ENCODE peak calls at places on chromosomes 2 and 18, in four cellular contexts. U is trophoblast cell, H is mesenchymal stem cell, L is H1. F is an unnamed sample.

GRCh38 chr18:78906066-78906465 is 73.6 kb upstream of the SALL3 start:
- DNase-seq in U (no peak), H (no peak), L (no peak), F (no peak)

GRCh38 chr2:72851333-72851732 is 25.5 kb upstream of the EXOC6B start:
- DNase-seq in U (peak; percentile 84), H (no peak), L (no peak), F (no peak)

GRCh38 chr2:128591022-128591840 is 272.6 kb upstream of the HS6ST1 start:
- DNase-seq in U (no peak), H (no peak), L (no peak), F (no peak)

GRCh38 chr2:173414823-173415322 is 60.2 kb downstream of the CDCA7 start:
- DNase-seq in U (no peak), H (peak; percentile 50), L (no peak), F (no peak)

GRCh38 chr2:193929131-193929530 is 1727.9 kb upstream of the SLC39A10 start:
- DNase-seq in U (no peak), H (no peak), L (no peak), F (no peak)

GRCh38 chr2:65539633-65540032 is 107.2 kb upstream of the SPRED2 start:
- DNase-seq in U (no peak), H (no peak), L (no peak), F (no peak)

GRCh38 chr2:36672199-36672598 is 24.3 kb upstream of the VIT start:
- DNase-seq in U (no peak), H (peak; percentile 52), L (no peak), F (peak; percentile 8)

GRCh38 chr2:75140288-75140687 is 59.0 kb downstream of the TACR1 start:
- DNase-seq in U (no peak), H (peak; percentile 28), L (no peak), F (no peak)

GRCh38 chr2:215027775-215028174 is 110.7 kb downstream of the ABCA12 start:
- DNase-seq in U (no peak), H (no peak), L (no peak), F (no peak)

GRCh38 chr2:86238354-86238753 is 39.1 kb downstream of the MRPL35 start:
- DNase-seq in U (no peak), H (no peak), L (no peak), F (no peak)

GRCh38 chr2:241859017-241859435 is 332 bp upstream of the PDCD1 start:
- DNase-seq in U (no peak), H (no peak), L (no peak), F (no peak)

GRCh38 chr2:237207641-237208040 is 122.0 kb downstream of the COPS8 start:
- DNase-seq in U (no peak), H (peak; percentile 66), L (no peak), F (no peak)

GRCh38 chr18:46939337-46939963 is 22.0 kb downstream of the KATNAL2 start:
- DNase-seq in U (no peak), H (peak; percentile 91), L (no peak), F (no peak)

GRCh38 chr2:167140767-167141166 is 252.5 kb downstream of the XIRP2 start:
- DNase-seq in U (no peak), H (peak; percentile 88), L (peak; percentile 2), F (no peak)

GRCh38 chr2:222318026-222318711 is 19.4 kb upstream of the PAX3 start:
- DNase-seq in U (peak; percentile 88), H (peak; percentile 74), L (no peak), F (no peak)

GRCh38 chr2:59237311-59237710 is 996.2 kb upstream of the FANCL start:
- DNase-seq in U (no peak), H (no peak), L (no peak), F (no peak)

GRCh38 chr2:200810252-200810650 is 1.5 kb upstream of the BZW1 start:
- DNase-seq in U (no peak), H (peak; percentile 72), L (no peak), F (no peak)

GRCh38 chr2:16553222-16553621 is 112.4 kb downstream of the CYRIA start:
- DNase-seq in U (peak; percentile 7), H (peak; percentile 60), L (no peak), F (peak; percentile 31)

GRCh38 chr18:59685501-59685900 is 11.7 kb downstream of the CCBE1 start:
- DNase-seq in U (no peak), H (no peak), L (no peak), F (no peak)

GRCh38 chr18:68679531-68679930 is 35.4 kb downstream of the TMX3 start:
- DNase-seq in U (no peak), H (peak; percentile 54), L (no peak), F (no peak)

GRCh38 chr18:65610939-65611338 is 139.9 kb upstream of the CDH7 start:
- DNase-seq in U (no peak), H (no peak), L (peak; percentile 33), F (peak; percentile 11)

GRCh38 chr2:69159988-69160387 is 147.0 kb downstream of the ANTXR1 start:
- DNase-seq in U (peak; percentile 86), H (no peak), L (peak; percentile 44), F (no peak)

GRCh38 chr2:177553176-177553909 is 160.8 kb downstream of the AGPS start:
- DNase-seq in U (no peak), H (peak; percentile 42), L (no peak), F (no peak)

GRCh38 chr18:79393181-79393598 is 2.5 kb upstream of the NFATC1 start:
- DNase-seq in U (no peak), H (peak; percentile 18), L (no peak), F (no peak)

GRCh38 chr2:216633616-216634316 is 546 bp downstream of the IGFBP2 start:
- DNase-seq in U (peak; percentile 40), H (peak; percentile 36), L (no peak), F (no peak)

GRCh38 chr2:168247341-168248305 is at the start of gene STK39:
- DNase-seq in U (peak; percentile 25), H (peak; percentile 77), L (peak; percentile 53), F (peak; percentile 77)

GRCh38 chr2:228082571-228082970 is 98.9 kb downstream of the SPHKAP start:
- DNase-seq in U (no peak), H (no peak), L (no peak), F (no peak)

GRCh38 chr18:79576686-79577351 is 102.8 kb upstream of the CTDP1 start:
- DNase-seq in U (no peak), H (no peak), L (no peak), F (no peak)

GRCh38 chr18:27838230-27838629 is 338.7 kb downstream of the CDH2 start:
- DNase-seq in U (no peak), H (no peak), L (no peak), F (no peak)

GRCh38 chr18:74382481-74382880 is 66.8 kb downstream of the C18orf63 start:
- DNase-seq in U (no peak), H (no peak), L (no peak), F (no peak)

GRCh38 chr2:159153463-159153862 is 133.0 kb downstream of the WDSUB1 start:
- DNase-seq in U (no peak), H (no peak), L (no peak), F (no peak)

GRCh38 chr2:12131975-12132374 is 385.5 kb downstream of the LPIN1 start:
- DNase-seq in U (no peak), H (peak; percentile 55), L (no peak), F (no peak)

GRCh38 chr18:63016270-63016669 is 300.9 kb downstream of the PHLPP1 start:
- DNase-seq in U (peak; percentile 27), H (peak; percentile 62), L (no peak), F (peak; percentile 49)

GRCh38 chr2:55118643-55119065 is 68.4 kb upstream of the RTN4 start:
- DNase-seq in U (no peak), H (no peak), L (no peak), F (no peak)

GRCh38 chr2:24206242-24206641 is 31.4 kb downstream of the FAM228A start:
- DNase-seq in U (no peak), H (no peak), L (no peak), F (no peak)

GRCh38 chr2:225122582-225123486 is 80.6 kb upstream of the DOCK10 start:
- DNase-seq in U (no peak), H (peak; percentile 24), L (no peak), F (no peak)
- H3K4me3 ChIP-seq in U (no peak overlapping the region), H (no peak overlapping the region), L (no peak overlapping the region), F (no peak overlapping the region)

DNA sequence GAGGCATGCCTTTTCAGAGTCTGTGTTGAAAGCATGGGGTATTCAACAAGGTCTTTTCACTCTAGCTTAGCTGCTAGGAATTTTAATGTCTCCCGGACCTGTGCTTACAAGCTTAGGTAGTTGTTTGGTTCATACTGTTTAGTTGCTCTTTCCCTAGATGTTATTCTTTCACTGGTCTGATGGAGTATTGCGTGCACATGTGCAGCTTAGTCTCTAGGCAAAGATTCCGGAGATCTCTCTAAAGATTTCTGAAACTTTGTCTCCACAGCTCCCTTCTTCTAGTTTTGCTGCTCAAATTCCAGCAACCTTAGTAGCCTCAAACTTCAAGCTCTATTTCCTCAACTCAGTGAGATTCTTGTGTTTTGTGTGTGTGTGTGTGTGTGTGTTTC is 197.9 kb downstream of the MCFD2 start:
- DNase-seq in U (no peak), H (no peak), L (no peak), F (no peak)
- H2AK5ac ChIP-seq in U (no peak overlapping the region), H (no peak overlapping the region), L (no peak overlapping the region), F (no peak overlapping the region)

GRCh38 chr18:64276736-64277135 is 127.8 kb upstream of the LINC00305 start:
- DNase-seq in U (no peak), H (no peak), L (no peak), F (no peak)
- H2BK12ac ChIP-seq in U (no peak overlapping the region), H (no peak overlapping the region), L (no peak overlapping the region), F (no peak overlapping the region)

GRCh38 chr18:32298289-32298688 is 108.5 kb downstream of the MEP1B start:
- DNase-seq in U (no peak), H (no peak), L (no peak), F (no peak)
- H3K4me3 ChIP-seq in U (no peak overlapping the region), H (no peak overlapping the region), L (no peak overlapping the region), F (no peak overlapping the region)

GRCh38 chr2:30165617-30166016 is 18.8 kb downstream of the YPEL5 start:
- DNase-seq in U (peak; percentile 74), H (no peak), L (no peak), F (no peak)

GRCh38 chr2:30164131-30164925 is 17.5 kb downstream of the YPEL5 start:
- DNase-seq in U (no peak), H (no peak), L (no peak), F (no peak)

GRCh38 chr2:30165050-30165520 is 18.3 kb downstream of the YPEL5 start:
- DNase-seq in U (peak; percentile 80), H (peak; percentile 93), L (peak; percentile 46), F (peak; percentile 70)

GRCh38 chr2:30161929-30162328 is 15.1 kb downstream of the YPEL5 start:
- DNase-seq in U (no peak), H (no peak), L (no peak), F (no peak)

DNA sequence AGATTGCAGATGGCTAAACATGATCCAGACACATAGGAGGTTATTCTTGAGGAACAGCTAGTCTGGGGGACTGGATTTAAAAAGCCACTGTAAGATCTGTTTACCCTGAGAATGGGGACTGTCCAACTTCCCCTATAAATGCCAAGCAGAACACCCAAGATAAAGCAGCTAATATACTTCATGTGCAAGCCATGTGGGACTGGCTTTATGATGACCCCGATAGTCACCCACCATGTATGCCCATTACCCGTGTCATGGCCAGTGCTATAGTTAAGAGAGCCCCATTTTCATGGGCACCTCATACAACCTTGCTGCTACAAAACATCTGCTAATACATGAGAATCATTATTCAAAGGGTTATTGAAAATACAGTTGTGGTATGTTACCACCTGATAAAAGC is 16.0 kb downstream of the YPEL5 start:
- DNase-seq in U (no peak), H (no peak), L (no peak), F (no peak)
- H2AK5ac ChIP-seq in U (no peak overlapping the region), H (no peak overlapping the region), L (no peak overlapping the region), F (no peak overlapping the region)

GRCh38 chr18:34658101-34658500 is 52.0 kb upstream of the DTNA start:
- DNase-seq in U (no peak), H (no peak), L (no peak), F (no peak)
- H2BK12ac ChIP-seq in U (peak overlapping the region; percentile 61), H (no peak overlapping the region), L (peak overlapping the region; percentile 78), F (no peak overlapping the region)